ENCODE peak calls at places on chromosomes 4 and X, in six cellular contexts. One of them, this sample, is unnamed.

GRCh38 chr4:681736-682451 is 7.1 kb downstream of the SLC49A3 start:
- DNase-seq in HFFc6: no peak
- DNase-seq in adrenal gland: peak; percentile 55
- DNase-seq in lower leg skin: peak; percentile 92
- DNase-seq in GM20000: peak; percentile 87
- DNase-seq in H9: peak; percentile 70
- DNase-seq in this sample: peak; percentile 27

GRCh38 chr4:100742045-100742444 is 224.2 kb upstream of the EMCN start:
- DNase-seq in HFFc6: peak; percentile 65
- DNase-seq in adrenal gland: no peak
- DNase-seq in lower leg skin: no peak
- DNase-seq in GM20000: no peak
- DNase-seq in H9: no peak
- DNase-seq in this sample: no peak

GRCh38 chr4:118988635-118988972 is 100.0 kb downstream of the SYNPO2 start:
- DNase-seq in HFFc6: no peak
- DNase-seq in adrenal gland: no peak
- DNase-seq in lower leg skin: no peak
- DNase-seq in GM20000: no peak
- DNase-seq in H9: no peak
- DNase-seq in this sample: no peak

GRCh38 chr4:98612318-98613250 is 45.8 kb downstream of the TSPAN5 start:
- DNase-seq in HFFc6: no peak
- DNase-seq in adrenal gland: no peak
- DNase-seq in lower leg skin: no peak
- DNase-seq in GM20000: no peak
- DNase-seq in H9: peak; percentile 34
- DNase-seq in this sample: no peak

GRCh38 chrX:100850317-100850716 is 23.8 kb downstream of the NOX1 start:
- DNase-seq in HFFc6: no peak
- DNase-seq in adrenal gland: no peak
- DNase-seq in lower leg skin: no peak
- DNase-seq in GM20000: no peak
- DNase-seq in H9: no peak
- DNase-seq in this sample: no peak

GRCh38 chr4:185361872-185362271 is 33.9 kb downstream of the LRP2BP start:
- DNase-seq in HFFc6: no peak
- DNase-seq in adrenal gland: no peak
- DNase-seq in lower leg skin: no peak
- DNase-seq in GM20000: no peak
- DNase-seq in H9: no peak
- DNase-seq in this sample: no peak

GRCh38 chr4:130187587-130187986 is 1091.6 kb downstream of the C4orf33 start:
- DNase-seq in HFFc6: no peak
- DNase-seq in adrenal gland: no peak
- DNase-seq in lower leg skin: no peak
- DNase-seq in GM20000: no peak
- DNase-seq in H9: no peak
- DNase-seq in this sample: no peak

GRCh38 chr4:121011780-121012340 is 60.5 kb downstream of the NDNF start:
- DNase-seq in HFFc6: no peak
- DNase-seq in adrenal gland: no peak
- DNase-seq in lower leg skin: no peak
- DNase-seq in GM20000: no peak
- DNase-seq in H9: no peak
- DNase-seq in this sample: no peak

GRCh38 chrX:145727476-145727875 is 90.2 kb upstream of the SLITRK2 start:
- DNase-seq in HFFc6: no peak
- DNase-seq in adrenal gland: no peak
- DNase-seq in lower leg skin: no peak
- DNase-seq in GM20000: no peak
- DNase-seq in H9: no peak
- DNase-seq in this sample: no peak

GRCh38 chr4:122796801-122797404 is 29.7 kb upstream of the FGF2 start:
- DNase-seq in HFFc6: peak; percentile 31
- DNase-seq in adrenal gland: no peak
- DNase-seq in lower leg skin: no peak
- DNase-seq in GM20000: no peak
- DNase-seq in H9: peak; percentile 86
- DNase-seq in this sample: no peak

GRCh38 chr4:13642576-13642975 is 15.1 kb upstream of the BOD1L1 start:
- DNase-seq in HFFc6: peak; percentile 15
- DNase-seq in adrenal gland: no peak
- DNase-seq in lower leg skin: no peak
- DNase-seq in GM20000: no peak
- DNase-seq in H9: no peak
- DNase-seq in this sample: no peak

GRCh38 chrX:275967-276587 is 5.1 kb upstream of the PLCXD1 start:
- DNase-seq in HFFc6: peak; percentile 66
- DNase-seq in adrenal gland: peak; percentile 76
- DNase-seq in lower leg skin: peak; percentile 94
- DNase-seq in GM20000: peak; percentile 88
- DNase-seq in H9: peak; percentile 88
- DNase-seq in this sample: peak; percentile 59

GRCh38 chr4:24425868-24426267 is 158.5 kb downstream of the DHX15 start:
- DNase-seq in HFFc6: no peak
- DNase-seq in adrenal gland: no peak
- DNase-seq in lower leg skin: no peak
- DNase-seq in GM20000: no peak
- DNase-seq in H9: no peak
- DNase-seq in this sample: no peak

GRCh38 chrX:136733613-136734012 is 47.1 kb downstream of the ARHGEF6 start:
- DNase-seq in HFFc6: no peak
- DNase-seq in adrenal gland: no peak
- DNase-seq in lower leg skin: no peak
- DNase-seq in GM20000: no peak
- DNase-seq in H9: no peak
- DNase-seq in this sample: no peak

GRCh38 chrX:136738049-136738729 is 42.5 kb downstream of the ARHGEF6 start:
- DNase-seq in HFFc6: no peak
- DNase-seq in adrenal gland: no peak
- DNase-seq in lower leg skin: no peak
- DNase-seq in GM20000: no peak
- DNase-seq in H9: no peak
- DNase-seq in this sample: no peak

GRCh38 chrX:136731798-136732197 is 48.9 kb downstream of the ARHGEF6 start:
- DNase-seq in HFFc6: no peak
- DNase-seq in adrenal gland: no peak
- DNase-seq in lower leg skin: no peak
- DNase-seq in GM20000: no peak
- DNase-seq in H9: no peak
- DNase-seq in this sample: no peak

GRCh38 chrX:136736690-136737089 is 44.0 kb downstream of the ARHGEF6 start:
- DNase-seq in HFFc6: no peak
- DNase-seq in adrenal gland: no peak
- DNase-seq in lower leg skin: no peak
- DNase-seq in GM20000: no peak
- DNase-seq in H9: no peak
- DNase-seq in this sample: no peak

GRCh38 chrX:136735604-136736003 is 45.1 kb downstream of the ARHGEF6 start:
- DNase-seq in HFFc6: no peak
- DNase-seq in adrenal gland: no peak
- DNase-seq in lower leg skin: no peak
- DNase-seq in GM20000: no peak
- DNase-seq in H9: no peak
- DNase-seq in this sample: no peak
- TF ChIP-seq CTCF in HFFc6: no peak
- TF ChIP-seq CTCF in adrenal gland: no peak
- TF ChIP-seq CTCF in lower leg skin: no peak
- TF ChIP-seq CTCF in GM20000: no peak
- TF ChIP-seq CTCF in H9: no peak
- TF ChIP-seq CTCF in this sample: no peak

GRCh38 chrX:47958943-47959342 is 44.8 kb downstream of the ZNF182 start:
- DNase-seq in HFFc6: no peak
- DNase-seq in adrenal gland: no peak
- DNase-seq in lower leg skin: no peak
- DNase-seq in GM20000: peak; percentile 12
- DNase-seq in H9: peak; percentile 36
- DNase-seq in this sample: no peak
- TF ChIP-seq CTCF in HFFc6: peak; percentile 28
- TF ChIP-seq CTCF in adrenal gland: peak; percentile 22
- TF ChIP-seq CTCF in lower leg skin: no peak
- TF ChIP-seq CTCF in GM20000: no peak
- TF ChIP-seq CTCF in H9: peak; percentile 55
- TF ChIP-seq CTCF in this sample: no peak

GRCh38 chrX:149877157-149877556 is 3.8 kb upstream of the MAGEA8 start:
- DNase-seq in HFFc6: no peak
- DNase-seq in adrenal gland: no peak
- DNase-seq in lower leg skin: no peak
- DNase-seq in GM20000: no peak
- DNase-seq in H9: no peak
- DNase-seq in this sample: no peak

GRCh38 chrX:149877636-149878035 is 3.3 kb upstream of the MAGEA8 start:
- DNase-seq in HFFc6: no peak
- DNase-seq in adrenal gland: no peak
- DNase-seq in lower leg skin: no peak
- DNase-seq in GM20000: no peak
- DNase-seq in H9: no peak
- DNase-seq in this sample: no peak

DNA sequence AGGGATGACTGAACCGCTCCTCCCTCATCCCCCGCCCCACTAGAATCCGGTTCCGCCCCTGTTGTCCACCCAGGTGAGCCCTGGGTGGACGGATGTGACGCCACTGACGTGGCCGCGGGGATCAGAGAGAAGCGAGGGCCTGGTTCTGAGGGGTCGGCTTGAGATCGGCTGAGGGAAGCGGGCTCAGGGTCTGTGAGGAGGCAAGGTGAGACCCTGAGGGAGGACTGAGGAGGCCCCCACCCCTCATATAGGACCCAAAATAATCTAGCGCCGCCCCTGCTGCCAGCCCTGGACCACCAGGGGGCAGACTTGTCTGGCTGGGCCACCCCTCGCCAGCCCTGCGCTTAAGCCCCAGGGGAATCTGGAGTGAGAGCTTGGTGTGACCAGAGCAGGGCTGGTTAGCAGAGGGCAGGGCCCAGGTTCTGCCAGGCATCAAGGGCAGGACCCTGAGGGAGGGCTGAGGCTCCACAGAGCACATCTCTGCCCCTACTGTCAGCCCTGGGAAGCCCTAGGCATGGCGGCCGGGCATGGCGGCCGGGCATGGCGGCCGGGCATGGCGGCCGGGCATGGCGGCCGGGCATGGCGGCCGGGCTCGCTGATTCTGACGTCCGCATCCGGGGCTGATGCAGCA is at the start of gene MAGEA8:
- DNase-seq in HFFc6: no peak
- DNase-seq in adrenal gland: no peak
- DNase-seq in lower leg skin: no peak
- DNase-seq in GM20000: no peak
- DNase-seq in H9: peak; percentile 63
- DNase-seq in this sample: no peak
- TF ChIP-seq CTCF in HFFc6: peak; percentile 30
- TF ChIP-seq CTCF in adrenal gland: no peak
- TF ChIP-seq CTCF in lower leg skin: no peak
- TF ChIP-seq CTCF in GM20000: peak; percentile 8
- TF ChIP-seq CTCF in H9: peak; percentile 70
- TF ChIP-seq CTCF in this sample: no peak

GRCh38 chrX:120604359-120604782 is 470 bp downstream of the MCTS1 start:
- DNase-seq in HFFc6: peak; percentile 36
- DNase-seq in adrenal gland: peak; percentile 29
- DNase-seq in lower leg skin: no peak
- DNase-seq in GM20000: peak; percentile 28
- DNase-seq in H9: no peak
- DNase-seq in this sample: peak; percentile 13
- TF ChIP-seq CTCF in HFFc6: no peak
- TF ChIP-seq CTCF in adrenal gland: no peak
- TF ChIP-seq CTCF in lower leg skin: no peak
- TF ChIP-seq CTCF in GM20000: no peak
- TF ChIP-seq CTCF in H9: no peak
- TF ChIP-seq CTCF in this sample: no peak

GRCh38 chrX:66756717-66757116 is 117.8 kb upstream of the EDA2R start:
- DNase-seq in HFFc6: no peak
- DNase-seq in adrenal gland: no peak
- DNase-seq in lower leg skin: no peak
- DNase-seq in GM20000: no peak
- DNase-seq in H9: no peak
- DNase-seq in this sample: no peak

GRCh38 chrX:66751136-66751782 is 112.4 kb upstream of the EDA2R start:
- DNase-seq in HFFc6: peak; percentile 7
- DNase-seq in adrenal gland: no peak
- DNase-seq in lower leg skin: no peak
- DNase-seq in GM20000: no peak
- DNase-seq in H9: no peak
- DNase-seq in this sample: no peak
- TF ChIP-seq CTCF in HFFc6: no peak
- TF ChIP-seq CTCF in adrenal gland: no peak
- TF ChIP-seq CTCF in lower leg skin: no peak
- TF ChIP-seq CTCF in GM20000: no peak
- TF ChIP-seq CTCF in H9: no peak
- TF ChIP-seq CTCF in this sample: no peak

GRCh38 chr4:67879486-67879885 is 4.3 kb downstream of the TMPRSS11D start:
- DNase-seq in HFFc6: no peak
- DNase-seq in adrenal gland: no peak
- DNase-seq in lower leg skin: no peak
- DNase-seq in GM20000: no peak
- DNase-seq in H9: no peak
- DNase-seq in this sample: no peak

GRCh38 chr4:67877086-67877485 is 6.7 kb downstream of the TMPRSS11D start:
- DNase-seq in HFFc6: no peak
- DNase-seq in adrenal gland: no peak
- DNase-seq in lower leg skin: no peak
- DNase-seq in GM20000: no peak
- DNase-seq in H9: no peak
- DNase-seq in this sample: no peak

GRCh38 chr4:67873116-67873515 is 10.7 kb downstream of the TMPRSS11D start:
- DNase-seq in HFFc6: no peak
- DNase-seq in adrenal gland: no peak
- DNase-seq in lower leg skin: no peak
- DNase-seq in GM20000: no peak
- DNase-seq in H9: no peak
- DNase-seq in this sample: no peak

GRCh38 chr4:67871867-67872266 is 11.9 kb downstream of the TMPRSS11D start:
- DNase-seq in HFFc6: peak; percentile 63
- DNase-seq in adrenal gland: no peak
- DNase-seq in lower leg skin: no peak
- DNase-seq in GM20000: peak; percentile 32
- DNase-seq in H9: no peak
- DNase-seq in this sample: no peak

GRCh38 chr4:67875011-67875410 is 8.8 kb downstream of the TMPRSS11D start:
- DNase-seq in HFFc6: no peak
- DNase-seq in adrenal gland: no peak
- DNase-seq in lower leg skin: no peak
- DNase-seq in GM20000: no peak
- DNase-seq in H9: no peak
- DNase-seq in this sample: no peak
- TF ChIP-seq CTCF in HFFc6: no peak
- TF ChIP-seq CTCF in adrenal gland: no peak
- TF ChIP-seq CTCF in lower leg skin: no peak
- TF ChIP-seq CTCF in GM20000: no peak
- TF ChIP-seq CTCF in H9: no peak
- TF ChIP-seq CTCF in this sample: no peak

This sample was measured in glutamatergic neuron.